ENCODE peak calls at places on chromosome 22, in eight cellular contexts. One of them, this sample, is unnamed.

GRCh38 chr22:49763138-49763537 is 64.5 kb downstream of the BRD1 start:
- DNase-seq in left ventricle myocardium inferior: no peak
- DNase-seq in foreskin fibroblast: no peak
- DNase-seq in amygdala: no peak
- DNase-seq in hepatic stellate cell: no peak
- DNase-seq in GM06990: no peak
- DNase-seq in WERI-Rb-1: no peak
- DNase-seq in NCI-H345: peak
- DNase-seq in this sample: no peak

GRCh38 chr22:44753189-44754042 is 1.0 kb downstream of the ARHGAP8 start:
- DNase-seq in left ventricle myocardium inferior: no peak
- DNase-seq in foreskin fibroblast: peak
- DNase-seq in amygdala: no peak
- DNase-seq in hepatic stellate cell: no peak
- DNase-seq in GM06990: no peak
- DNase-seq in WERI-Rb-1: no peak
- DNase-seq in NCI-H345: no peak
- DNase-seq in this sample: no peak

GRCh38 chr22:47340851-47341436 is 578.5 kb downstream of the TBC1D22A start:
- DNase-seq in left ventricle myocardium inferior: no peak
- DNase-seq in foreskin fibroblast: peak
- DNase-seq in amygdala: no peak
- DNase-seq in hepatic stellate cell: no peak
- DNase-seq in GM06990: no peak
- DNase-seq in WERI-Rb-1: no peak
- DNase-seq in NCI-H345: no peak
- DNase-seq in this sample: no peak

GRCh38 chr22:30305906-30306628 is 16.8 kb upstream of the CASTOR1 start:
- DNase-seq in left ventricle myocardium inferior: no peak
- DNase-seq in foreskin fibroblast: no peak
- DNase-seq in amygdala: no peak
- DNase-seq in hepatic stellate cell: no peak
- DNase-seq in GM06990: no peak
- DNase-seq in WERI-Rb-1: no peak
- DNase-seq in NCI-H345: no peak
- DNase-seq in this sample: no peak

GRCh38 chr22:42792909-42793847 is 63.9 kb downstream of the ARFGAP3 start:
- DNase-seq in left ventricle myocardium inferior: peak
- DNase-seq in foreskin fibroblast: no peak
- DNase-seq in amygdala: no peak
- DNase-seq in hepatic stellate cell: no peak
- DNase-seq in GM06990: no peak
- DNase-seq in WERI-Rb-1: no peak
- DNase-seq in NCI-H345: no peak
- DNase-seq in this sample: no peak

GRCh38 chr22:32226236-32227119 is 21.6 kb upstream of the RFPL2 start:
- DNase-seq in left ventricle myocardium inferior: no peak
- DNase-seq in foreskin fibroblast: no peak
- DNase-seq in amygdala: no peak
- DNase-seq in hepatic stellate cell: no peak
- DNase-seq in GM06990: no peak
- DNase-seq in WERI-Rb-1: no peak
- DNase-seq in NCI-H345: no peak
- DNase-seq in this sample: no peak

GRCh38 chr22:42626431-42626830 is 11.7 kb upstream of the POLDIP3 start:
- DNase-seq in left ventricle myocardium inferior: no peak
- DNase-seq in foreskin fibroblast: no peak
- DNase-seq in amygdala: no peak
- DNase-seq in hepatic stellate cell: no peak
- DNase-seq in GM06990: no peak
- DNase-seq in WERI-Rb-1: no peak
- DNase-seq in NCI-H345: no peak
- DNase-seq in this sample: no peak

GRCh38 chr22:19497245-19497644 is 17.5 kb downstream of the CDC45 start:
- DNase-seq in left ventricle myocardium inferior: no peak
- DNase-seq in foreskin fibroblast: peak
- DNase-seq in amygdala: no peak
- DNase-seq in hepatic stellate cell: peak
- DNase-seq in GM06990: no peak
- DNase-seq in WERI-Rb-1: no peak
- DNase-seq in NCI-H345: no peak
- DNase-seq in this sample: no peak

GRCh38 chr22:49255154-49255553 is 572.5 kb downstream of the BRD1 start:
- DNase-seq in left ventricle myocardium inferior: no peak
- DNase-seq in foreskin fibroblast: no peak
- DNase-seq in amygdala: no peak
- DNase-seq in hepatic stellate cell: no peak
- DNase-seq in GM06990: no peak
- DNase-seq in WERI-Rb-1: no peak
- DNase-seq in NCI-H345: no peak
- DNase-seq in this sample: no peak

GRCh38 chr22:45537734-45538181 is 35.1 kb downstream of the FBLN1 start:
- DNase-seq in left ventricle myocardium inferior: peak
- DNase-seq in foreskin fibroblast: peak
- DNase-seq in amygdala: peak
- DNase-seq in hepatic stellate cell: peak
- DNase-seq in GM06990: no peak
- DNase-seq in WERI-Rb-1: no peak
- DNase-seq in NCI-H345: peak
- DNase-seq in this sample: no peak

GRCh38 chr22:24554316-24555159 is at the start of gene GUCD1:
- DNase-seq in left ventricle myocardium inferior: peak
- DNase-seq in foreskin fibroblast: peak
- DNase-seq in amygdala: no peak
- DNase-seq in hepatic stellate cell: peak
- DNase-seq in GM06990: peak
- DNase-seq in WERI-Rb-1: peak
- DNase-seq in NCI-H345: no peak
- DNase-seq in this sample: no peak

GRCh38 chr22:47107431-47107830 is 345.0 kb downstream of the TBC1D22A start:
- DNase-seq in left ventricle myocardium inferior: no peak
- DNase-seq in foreskin fibroblast: peak
- DNase-seq in amygdala: no peak
- DNase-seq in hepatic stellate cell: peak
- DNase-seq in GM06990: no peak
- DNase-seq in WERI-Rb-1: no peak
- DNase-seq in NCI-H345: no peak
- DNase-seq in this sample: no peak

GRCh38 chr22:49587421-49587820 is 240.3 kb downstream of the BRD1 start:
- DNase-seq in left ventricle myocardium inferior: no peak
- DNase-seq in foreskin fibroblast: no peak
- DNase-seq in amygdala: no peak
- DNase-seq in hepatic stellate cell: no peak
- DNase-seq in GM06990: no peak
- DNase-seq in WERI-Rb-1: no peak
- DNase-seq in NCI-H345: no peak
- DNase-seq in this sample: no peak

GRCh38 chr22:33726294-33726711 is 194.0 kb downstream of the LARGE1 start:
- DNase-seq in left ventricle myocardium inferior: no peak
- DNase-seq in foreskin fibroblast: peak
- DNase-seq in amygdala: no peak
- DNase-seq in hepatic stellate cell: peak
- DNase-seq in GM06990: no peak
- DNase-seq in WERI-Rb-1: no peak
- DNase-seq in NCI-H345: no peak
- DNase-seq in this sample: no peak

GRCh38 chr22:23376256-23376655 is 195.9 kb downstream of the BCR start:
- DNase-seq in left ventricle myocardium inferior: no peak
- DNase-seq in foreskin fibroblast: peak
- DNase-seq in amygdala: no peak
- DNase-seq in hepatic stellate cell: no peak
- DNase-seq in GM06990: no peak
- DNase-seq in WERI-Rb-1: peak
- DNase-seq in NCI-H345: no peak
- DNase-seq in this sample: peak

GRCh38 chr22:46002757-46003270 is 25.9 kb upstream of the WNT7B start:
- DNase-seq in left ventricle myocardium inferior: peak
- DNase-seq in foreskin fibroblast: peak
- DNase-seq in amygdala: no peak
- DNase-seq in hepatic stellate cell: peak
- DNase-seq in GM06990: no peak
- DNase-seq in WERI-Rb-1: no peak
- DNase-seq in NCI-H345: no peak
- DNase-seq in this sample: no peak

GRCh38 chr22:45818130-45819085 is 146.8 kb downstream of the ATXN10 start:
- DNase-seq in left ventricle myocardium inferior: peak
- DNase-seq in foreskin fibroblast: peak
- DNase-seq in amygdala: peak
- DNase-seq in hepatic stellate cell: no peak
- DNase-seq in GM06990: no peak
- DNase-seq in WERI-Rb-1: no peak
- DNase-seq in NCI-H345: no peak
- DNase-seq in this sample: no peak

GRCh38 chr22:32591620-32592019 is 117.0 kb downstream of the FBXO7 start:
- DNase-seq in left ventricle myocardium inferior: no peak
- DNase-seq in foreskin fibroblast: peak
- DNase-seq in amygdala: no peak
- DNase-seq in hepatic stellate cell: peak
- DNase-seq in GM06990: no peak
- DNase-seq in WERI-Rb-1: no peak
- DNase-seq in NCI-H345: no peak
- DNase-seq in this sample: no peak

GRCh38 chr22:21443057-21443734 is 24.0 kb upstream of the TMEM191C start:
- DNase-seq in left ventricle myocardium inferior: no peak
- DNase-seq in foreskin fibroblast: no peak
- DNase-seq in amygdala: no peak
- DNase-seq in hepatic stellate cell: no peak
- DNase-seq in GM06990: no peak
- DNase-seq in WERI-Rb-1: no peak
- DNase-seq in NCI-H345: no peak
- DNase-seq in this sample: no peak

GRCh38 chr22:47561115-47561675 is 798.7 kb downstream of the TBC1D22A start:
- DNase-seq in left ventricle myocardium inferior: no peak
- DNase-seq in foreskin fibroblast: no peak
- DNase-seq in amygdala: no peak
- DNase-seq in hepatic stellate cell: no peak
- DNase-seq in GM06990: no peak
- DNase-seq in WERI-Rb-1: no peak
- DNase-seq in NCI-H345: no peak
- DNase-seq in this sample: no peak

GRCh38 chr22:48734961-48735360 is 1092.7 kb downstream of the BRD1 start:
- DNase-seq in left ventricle myocardium inferior: no peak
- DNase-seq in foreskin fibroblast: no peak
- DNase-seq in amygdala: no peak
- DNase-seq in hepatic stellate cell: no peak
- DNase-seq in GM06990: no peak
- DNase-seq in WERI-Rb-1: no peak
- DNase-seq in NCI-H345: no peak
- DNase-seq in this sample: no peak

GRCh38 chr22:48940988-48941902 is 886.4 kb downstream of the BRD1 start:
- DNase-seq in left ventricle myocardium inferior: no peak
- DNase-seq in foreskin fibroblast: no peak
- DNase-seq in amygdala: no peak
- DNase-seq in hepatic stellate cell: no peak
- DNase-seq in GM06990: no peak
- DNase-seq in WERI-Rb-1: no peak
- DNase-seq in NCI-H345: no peak
- DNase-seq in this sample: no peak

GRCh38 chr22:35314161-35314942 is 14.7 kb downstream of the TOM1 start:
- DNase-seq in left ventricle myocardium inferior: no peak
- DNase-seq in foreskin fibroblast: no peak
- DNase-seq in amygdala: no peak
- DNase-seq in hepatic stellate cell: peak
- DNase-seq in GM06990: no peak
- DNase-seq in WERI-Rb-1: peak
- DNase-seq in NCI-H345: no peak
- DNase-seq in this sample: no peak

GRCh38 chr22:39967996-39968968 is 8.1 kb downstream of the TMA7B start:
- DNase-seq in left ventricle myocardium inferior: peak
- DNase-seq in foreskin fibroblast: no peak
- DNase-seq in amygdala: no peak
- DNase-seq in hepatic stellate cell: no peak
- DNase-seq in GM06990: no peak
- DNase-seq in WERI-Rb-1: no peak
- DNase-seq in NCI-H345: no peak
- DNase-seq in this sample: no peak

This sample was measured in iPS DF 6.9.